ENCODE peak calls at places on chromosome 4, in eight cellular contexts. E is B cell, U is GM10248, G is dorsolateral prefrontal cortex, N is hepatocyte, Q is tibial artery, Z is bronchial epithelial cell, I is Peyer's patch. J is an unnamed sample.

GRCh38 chr4:156946508-156947197 is 24.9 kb downstream of the PDGFC start:
- DNase-seq in U (no peak), N (peak; percentile 53), I (no peak), Z (peak; percentile 99), E (no peak), Q (no peak), G (no peak), J (no peak)

GRCh38 chr4:74114234-74114633 is 15.2 kb upstream of the CXCL2 start:
- DNase-seq in Q (no peak), G (no peak), E (no peak), N (no peak), Z (peak; percentile 96), I (no peak), U (no peak), J (no peak)

GRCh38 chr4:10158355-10158942 is 41.9 kb upstream of the WDR1 start:
- DNase-seq in U (no peak), I (no peak), Z (peak; percentile 50), Q (no peak), N (peak; percentile 22), G (no peak), E (no peak), J (no peak)

GRCh38 chr4:136754810-136755530 is 777.3 kb downstream of the PCDH18 start:
- DNase-seq in I (no peak), Q (no peak), N (no peak), G (no peak), E (no peak), Z (no peak), U (no peak), J (no peak)

GRCh38 chr4:44670466-44671199 is 7.6 kb upstream of the GUF1 start:
- DNase-seq in E (no peak), Q (no peak), U (no peak), G (no peak), Z (no peak), I (no peak), N (peak; percentile 20), J (no peak)

GRCh38 chr4:124478518-124478917 is 234.0 kb downstream of the ANKRD50 start:
- DNase-seq in G (no peak), N (no peak), E (no peak), Z (no peak), U (no peak), Q (no peak), I (no peak), J (no peak)

GRCh38 chr4:136749988-136750387 is 782.3 kb downstream of the PCDH18 start:
- DNase-seq in I (no peak), Q (no peak), N (no peak), E (no peak), Z (no peak), G (no peak), U (no peak), J (no peak)

GRCh38 chr4:170089274-170089742 is 448 bp downstream of the AADAT start:
- DNase-seq in Q (no peak), G (peak; percentile 72), Z (peak; percentile 18), U (peak; percentile 8), N (peak; percentile 64), E (no peak), I (no peak), J (no peak)

GRCh38 chr4:3322059-3322550 is 29.3 kb downstream of the RGS12 start:
- DNase-seq in E (no peak), N (no peak), G (peak; percentile 41), I (no peak), U (no peak), Z (no peak), Q (peak; percentile 48), J (no peak)

GRCh38 chr4:115229873-115230272 is 116.5 kb upstream of the NDST4 start:
- DNase-seq in N (no peak), I (no peak), E (no peak), Q (no peak), Z (no peak), U (no peak), G (no peak), J (no peak)

GRCh38 chr4:173024203-173024602 is 144.4 kb upstream of the GALNT7 start:
- DNase-seq in Z (no peak), E (no peak), N (no peak), Q (no peak), U (no peak), G (no peak), I (no peak), J (no peak)

GRCh38 chr4:136643416-136643815 is 888.9 kb downstream of the PCDH18 start:
- DNase-seq in U (no peak), Q (no peak), E (no peak), N (no peak), Z (peak; percentile 56), I (no peak), G (no peak), J (no peak)

GRCh38 chr4:3415471-3416141 is 26.2 kb upstream of the HGFAC start:
- DNase-seq in N (no peak), Q (peak; percentile 48), U (no peak), E (no peak), G (peak; percentile 50), Z (no peak), I (no peak), J (no peak)

GRCh38 chr4:167868163-167868562 is 224.2 kb upstream of the ANXA10 start:
- DNase-seq in N (no peak), Q (no peak), G (no peak), Z (peak; percentile 12), U (no peak), I (no peak), E (no peak), J (no peak)

GRCh38 chr4:5383191-5383980 is 325.0 kb downstream of the EVC2 start:
- DNase-seq in G (no peak), Z (no peak), Q (no peak), E (no peak), N (no peak), U (no peak), I (no peak), J (no peak)

GRCh38 chr4:145132521-145133098 is 34.5 kb downstream of the ABCE1 start:
- DNase-seq in U (peak; percentile 52), Q (no peak), G (no peak), I (no peak), Z (no peak), N (no peak), E (no peak), J (no peak)

GRCh38 chr4:109998867-109999303 is 86.2 kb downstream of the EGF start:
- DNase-seq in G (no peak), N (peak; percentile 74), I (no peak), E (no peak), Q (no peak), U (peak; percentile 71), Z (peak; percentile 65), J (no peak)

GRCh38 chr4:23932935-23933334 is 43.1 kb upstream of the PPARGC1A start:
- DNase-seq in Z (peak; percentile 26), E (no peak), Q (no peak), N (peak; percentile 9), G (no peak), U (no peak), I (no peak), J (no peak)

GRCh38 chr4:87490664-87491369 is 38.4 kb downstream of the SPARCL1 start:
- DNase-seq in U (no peak), I (no peak), G (no peak), Q (no peak), N (no peak), Z (no peak), E (no peak), J (no peak)

GRCh38 chr4:26223160-26223559 is 97.7 kb upstream of the RBPJ start:
- DNase-seq in Q (no peak), Z (peak; percentile 69), I (no peak), U (no peak), E (no peak), G (no peak), N (no peak), J (no peak)

GRCh38 chr4:26219206-26219605 is 101.6 kb upstream of the RBPJ start:
- DNase-seq in U (no peak), Q (no peak), Z (no peak), N (no peak), E (no peak), G (no peak), I (no peak), J (no peak)

GRCh38 chr4:26218677-26219181 is 102.1 kb upstream of the RBPJ start:
- DNase-seq in Z (no peak), U (peak; percentile 20), I (no peak), N (no peak), Q (no peak), G (no peak), E (no peak), J (no peak)

GRCh38 chr4:26217961-26218676 is 102.7 kb upstream of the RBPJ start:
- DNase-seq in Q (no peak), U (peak; percentile 58), I (no peak), G (no peak), E (no peak), Z (no peak), N (no peak), J (no peak)

DNA sequence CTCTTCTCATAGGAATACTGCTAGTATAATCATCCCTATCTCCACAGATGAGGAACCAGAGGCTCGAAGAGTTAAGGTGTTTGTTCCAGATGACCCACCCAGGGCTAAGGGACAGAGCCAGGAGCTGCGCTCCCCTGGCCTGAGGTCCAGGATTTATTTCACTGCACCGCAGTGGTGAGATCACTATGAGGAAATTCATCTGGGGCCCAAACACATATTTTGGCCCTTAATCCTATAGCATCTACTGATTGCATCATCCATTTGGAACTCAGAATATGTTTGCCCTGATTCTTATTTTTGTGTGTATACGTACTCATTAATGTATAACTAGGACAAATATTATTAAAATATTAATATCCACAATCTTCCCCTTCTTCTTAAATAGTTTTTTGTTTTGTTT is 100.1 kb upstream of the RBPJ start:
- DNase-seq in G (no peak), I (no peak), Q (no peak), N (no peak), Z (peak; percentile 68), U (no peak), E (no peak), J (no peak)
- TF ChIP-seq CTCF in G (no peak), I (no peak), Q (no peak), N (no peak), Z (no peak), U (no peak), E (no peak), J (no peak)

GRCh38 chr4:55736605-55737183 is 82.9 kb upstream of the EXOC1L start:
- DNase-seq in G (no peak), Z (peak; percentile 41), N (no peak), U (peak; percentile 17), Q (no peak), E (no peak), I (no peak), J (no peak)
- TF ChIP-seq CTCF in G (peak; percentile 40), Z (peak; percentile 11), N (peak; percentile 42), U (peak; percentile 18), Q (peak; percentile 17), E (peak; percentile 68), I (peak; percentile 48), J (no peak)

DNA sequence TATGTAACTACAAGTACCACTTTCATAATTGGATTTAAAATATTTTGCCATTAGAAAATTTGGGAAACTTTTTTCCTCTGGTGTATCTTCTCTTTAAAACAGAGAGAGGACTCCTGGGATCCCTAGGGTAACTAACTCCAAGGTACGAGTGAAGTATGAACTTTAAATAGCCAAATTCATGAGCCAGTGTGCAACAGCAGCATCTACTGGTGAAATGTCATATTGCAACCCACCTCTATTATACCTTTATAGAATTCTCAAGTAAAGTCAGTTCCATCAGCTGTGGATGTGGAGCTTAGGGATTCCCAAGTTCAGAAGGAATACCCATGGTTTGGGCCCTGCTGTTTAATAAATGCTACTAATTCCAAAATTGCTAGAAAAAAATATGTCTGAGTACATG is 282.7 kb upstream of the TAPT1 start:
- DNase-seq in Z (peak; percentile 9), Q (no peak), N (no peak), G (no peak), I (no peak), U (no peak), E (no peak), J (no peak)
- TF ChIP-seq CTCF in Z (peak; percentile 21), Q (no peak), N (no peak), G (peak; percentile 23), I (no peak), U (peak; percentile 2), E (no peak), J (no peak)

GRCh38 chr4:1376841-1377605 is 29.2 kb downstream of the NKX1-1 start:
- DNase-seq in I (no peak), N (no peak), Q (peak; percentile 61), G (peak; percentile 41), Z (no peak), U (no peak), E (no peak), J (no peak)
- TF ChIP-seq CTCF in I (no peak), N (no peak), Q (no peak), G (no peak), Z (no peak), U (no peak), E (no peak), J (no peak)